ENCODE peak calls at places on chromosome 2, in ten cellular contexts. Y is lower lobe of right lung, U is hepatocyte, F is fibroblast of the aortic adventitia, Q is fibroblast of lung, E is AG09309, K is HCT116, C is A673, P is nephron progenitor cell, N is fibroblast of mammary gland. D is an unnamed sample.

GRCh38 chr2:19895535-19895934 is 6.2 kb downstream of the TTC32 start:
- DNase-seq in Y (no peak), U (no peak), F (no peak), Q (no peak), E (no peak), K (no peak), C (no peak), P (no peak), N (no peak), D (no peak)

GRCh38 chr2:73985318-73986084 is 791 bp downstream of the TET3 start:
- DNase-seq in Y (peak), U (peak), F (no peak), Q (no peak), E (no peak), K (no peak), C (peak), P (peak), N (no peak), D (no peak)

GRCh38 chr2:217835931-217836881 is 166.6 kb downstream of the TNS1 start:
- DNase-seq in Y (peak), U (peak), F (peak), Q (peak), E (peak), K (no peak), C (peak), P (no peak), N (peak), D (no peak)

GRCh38 chr2:114044985-114045384 is 155.1 kb downstream of the ACTR3 start:
- DNase-seq in Y (no peak), U (no peak), F (no peak), Q (no peak), E (no peak), K (no peak), C (no peak), P (no peak), N (no peak), D (no peak)

GRCh38 chr2:49262815-49263560 is 108.7 kb upstream of the FSHR start:
- DNase-seq in Y (no peak), U (no peak), F (no peak), Q (no peak), E (no peak), K (no peak), C (no peak), P (no peak), N (no peak), D (no peak)

GRCh38 chr2:88545118-88545517 is 82.1 kb downstream of the EIF2AK3 start:
- DNase-seq in Y (no peak), U (no peak), F (peak), Q (no peak), E (no peak), K (peak), C (peak), P (no peak), N (peak), D (peak)

GRCh38 chr2:28268386-28268785 is 124.3 kb upstream of the FOSL2 start:
- DNase-seq in Y (no peak), U (no peak), F (no peak), Q (no peak), E (no peak), K (no peak), C (no peak), P (no peak), N (peak), D (no peak)

GRCh38 chr2:222305510-222306392 is 7.0 kb upstream of the PAX3 start:
- DNase-seq in Y (no peak), U (no peak), F (peak), Q (no peak), E (no peak), K (no peak), C (peak), P (peak), N (no peak), D (no peak)

GRCh38 chr2:162711832-162712540 is 126.6 kb downstream of the KCNH7 start:
- DNase-seq in Y (no peak), U (peak), F (no peak), Q (no peak), E (no peak), K (no peak), C (no peak), P (no peak), N (no peak), D (no peak)

GRCh38 chr2:221517362-221518121 is 54.6 kb downstream of the EPHA4 start:
- DNase-seq in Y (peak), U (no peak), F (peak), Q (peak), E (peak), K (peak), C (peak), P (no peak), N (peak), D (no peak)

GRCh38 chr2:109214651-109215371 is 85.8 kb downstream of the SH3RF3 start:
- DNase-seq in Y (no peak), U (no peak), F (no peak), Q (no peak), E (no peak), K (no peak), C (no peak), P (no peak), N (no peak), D (no peak)

GRCh38 chr2:6877402-6878305 is at the start of gene RSAD2:
- DNase-seq in Y (peak), U (peak), F (peak), Q (peak), E (peak), K (no peak), C (peak), P (no peak), N (peak), D (no peak)

GRCh38 chr2:226979004-226979403 is 143.2 kb downstream of the RHBDD1 start:
- DNase-seq in Y (no peak), U (no peak), F (no peak), Q (no peak), E (no peak), K (no peak), C (no peak), P (no peak), N (no peak), D (no peak)
- TF ChIP-seq CTCF in Y (no peak), U (no peak), F (no peak), Q (no peak), E (no peak), K (no peak), C (no peak), P (no peak), N (no peak), D (no peak)

GRCh38 chr2:66573866-66574265 is 138.9 kb downstream of the MEIS1 start:
- DNase-seq in Y (no peak), U (peak), F (peak), Q (peak), E (no peak), K (no peak), C (peak), P (no peak), N (no peak), D (no peak)

GRCh38 chr2:66575625-66576371 is 140.9 kb downstream of the MEIS1 start:
- DNase-seq in Y (peak), U (peak), F (peak), Q (peak), E (no peak), K (no peak), C (peak), P (peak), N (peak), D (no peak)

GRCh38 chr2:66571873-66572272 is 136.9 kb downstream of the MEIS1 start:
- DNase-seq in Y (no peak), U (no peak), F (no peak), Q (peak), E (no peak), K (no peak), C (no peak), P (no peak), N (peak), D (no peak)

GRCh38 chr2:66574701-66575624 is 140.0 kb downstream of the MEIS1 start:
- DNase-seq in Y (no peak), U (peak), F (peak), Q (peak), E (no peak), K (no peak), C (peak), P (peak), N (peak), D (no peak)

DNA sequence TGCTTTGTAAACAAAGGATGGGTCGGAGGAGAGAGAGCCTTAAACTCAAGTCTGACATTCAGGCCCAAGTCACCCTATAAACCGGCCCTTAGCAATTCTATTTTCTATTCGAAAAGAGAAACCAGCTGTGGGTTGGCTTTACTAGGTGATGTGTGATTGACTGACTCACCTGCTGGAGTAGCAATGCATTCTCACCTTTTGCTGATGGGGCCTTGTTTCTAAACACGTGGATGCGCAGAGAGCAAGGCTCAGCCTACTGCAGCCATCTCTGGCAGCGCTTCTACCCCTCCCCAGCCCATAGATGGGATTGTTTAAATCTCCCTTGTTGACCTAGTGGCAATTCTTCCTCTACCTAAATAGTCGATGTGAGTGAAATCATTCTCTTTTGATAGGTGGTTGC is 138.5 kb downstream of the MEIS1 start:
- DNase-seq in Y (no peak), U (peak), F (no peak), Q (no peak), E (no peak), K (no peak), C (no peak), P (no peak), N (no peak), D (no peak)
- TF ChIP-seq CTCF in Y (no peak), U (no peak), F (no peak), Q (no peak), E (no peak), K (no peak), C (no peak), P (no peak), N (no peak), D (no peak)

GRCh38 chr2:241315879-241316700 is at the start of gene SEPTIN2:
- DNase-seq in Y (peak), U (peak), F (peak), Q (peak), E (no peak), K (peak), C (no peak), P (no peak), N (peak), D (no peak)

GRCh38 chr2:241314933-241315182 is 614 bp downstream of the HDLBP start:
- DNase-seq in Y (no peak), U (no peak), F (no peak), Q (no peak), E (no peak), K (no peak), C (no peak), P (no peak), N (no peak), D (no peak)

GRCh38 chr2:241316825-241317224 is 1.1 kb downstream of the SEPTIN2 start:
- DNase-seq in Y (no peak), U (no peak), F (no peak), Q (no peak), E (no peak), K (no peak), C (no peak), P (no peak), N (no peak), D (no peak)

GRCh38 chr2:241314181-241314932 is 1.1 kb downstream of the HDLBP start:
- DNase-seq in Y (no peak), U (no peak), F (peak), Q (peak), E (no peak), K (peak), C (no peak), P (no peak), N (peak), D (no peak)

DNA sequence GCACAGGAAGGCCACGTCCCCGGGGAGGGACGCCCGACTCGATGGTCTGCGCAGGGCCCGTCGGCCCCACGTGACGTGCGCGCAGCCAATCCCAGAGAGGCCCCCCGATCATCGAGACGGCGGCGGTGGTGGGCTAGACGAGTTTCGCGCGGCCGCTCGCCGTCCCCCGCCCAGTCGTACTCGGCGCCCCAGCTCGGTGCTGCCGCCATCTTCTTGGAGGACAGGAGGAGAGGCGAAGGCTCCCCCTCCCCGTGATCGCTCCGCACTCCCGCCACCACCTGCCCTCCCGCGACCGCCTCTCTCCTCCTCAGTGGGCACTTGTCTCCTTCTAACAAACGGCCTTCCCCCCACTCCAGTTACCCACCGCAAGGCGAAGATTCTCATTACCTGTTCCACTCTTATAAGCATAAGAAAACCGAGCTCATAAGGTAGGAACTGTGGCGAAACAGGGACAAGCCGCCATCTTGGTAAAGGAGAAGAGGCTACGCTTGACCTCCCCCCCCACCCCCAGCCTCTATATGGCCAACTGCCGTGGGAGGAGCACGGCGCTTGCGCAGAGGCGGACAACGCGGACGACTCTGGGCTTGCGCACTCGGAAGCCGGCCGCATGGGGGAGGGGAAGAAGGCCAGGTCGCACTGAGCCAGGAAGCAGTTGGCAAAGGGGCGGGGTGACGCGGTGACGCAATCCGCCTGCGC is at the start of gene HDLBP:
- DNase-seq in Y (peak), U (peak), F (peak), Q (peak), E (peak), K (peak), C (peak), P (peak), N (peak), D (peak)
- TF ChIP-seq CTCF in Y (peak), U (peak), F (no peak), Q (no peak), E (peak), K (no peak), C (peak), P (no peak), N (no peak), D (peak)

DNA sequence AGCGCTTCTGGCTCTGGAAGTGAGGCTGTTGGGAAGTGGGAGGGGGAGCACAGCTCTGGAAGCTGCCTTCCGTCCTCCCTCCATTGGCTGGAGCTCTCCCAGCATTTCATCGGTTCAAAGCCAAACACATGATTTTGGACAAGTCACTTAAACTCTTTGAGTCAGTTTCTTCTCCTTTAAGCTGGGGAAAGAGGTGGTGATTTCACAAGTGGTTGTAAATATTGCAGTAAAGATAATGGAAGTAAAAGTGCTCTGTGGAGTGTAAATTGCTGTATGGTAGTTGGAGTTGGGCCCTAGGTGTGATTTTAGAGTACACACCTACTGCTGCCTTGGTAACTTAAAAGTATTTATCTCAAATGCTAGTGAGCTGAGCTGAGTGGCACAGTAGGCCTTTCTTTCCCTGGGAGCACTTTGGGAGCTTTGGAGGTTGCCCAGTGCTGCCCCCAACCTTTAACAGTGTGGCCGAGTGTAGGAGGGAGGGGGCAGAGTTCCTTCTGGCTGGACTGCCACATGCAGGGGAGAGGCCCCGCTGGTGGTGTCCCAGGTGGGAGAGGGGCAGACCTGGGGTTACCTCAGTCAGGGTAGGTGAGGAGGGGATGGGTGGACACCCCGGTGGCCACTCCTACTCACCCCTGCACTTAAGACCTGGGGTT is 54.7 kb downstream of the ASAP2 start:
- DNase-seq in Y (no peak), U (no peak), F (peak), Q (peak), E (no peak), K (no peak), C (no peak), P (no peak), N (peak), D (no peak)
- TF ChIP-seq CTCF in Y (no peak), U (no peak), F (no peak), Q (no peak), E (no peak), K (no peak), C (no peak), P (no peak), N (no peak), D (no peak)

GRCh38 chr2:75484840-75485239 is 75.9 kb downstream of the EVA1A start:
- DNase-seq in Y (no peak), U (no peak), F (no peak), Q (no peak), E (no peak), K (no peak), C (no peak), P (no peak), N (no peak), D (no peak)

GRCh38 chr2:75476778-75477177 is 84.0 kb downstream of the EVA1A start:
- DNase-seq in Y (no peak), U (peak), F (peak), Q (no peak), E (no peak), K (no peak), C (peak), P (no peak), N (peak), D (no peak)

GRCh38 chr2:75483878-75484277 is 76.9 kb downstream of the EVA1A start:
- DNase-seq in Y (no peak), U (no peak), F (no peak), Q (no peak), E (no peak), K (no peak), C (no peak), P (no peak), N (no peak), D (no peak)

GRCh38 chr2:75482398-75482797 is 78.3 kb downstream of the EVA1A start:
- DNase-seq in Y (no peak), U (no peak), F (no peak), Q (no peak), E (no peak), K (no peak), C (no peak), P (no peak), N (no peak), D (no peak)

DNA sequence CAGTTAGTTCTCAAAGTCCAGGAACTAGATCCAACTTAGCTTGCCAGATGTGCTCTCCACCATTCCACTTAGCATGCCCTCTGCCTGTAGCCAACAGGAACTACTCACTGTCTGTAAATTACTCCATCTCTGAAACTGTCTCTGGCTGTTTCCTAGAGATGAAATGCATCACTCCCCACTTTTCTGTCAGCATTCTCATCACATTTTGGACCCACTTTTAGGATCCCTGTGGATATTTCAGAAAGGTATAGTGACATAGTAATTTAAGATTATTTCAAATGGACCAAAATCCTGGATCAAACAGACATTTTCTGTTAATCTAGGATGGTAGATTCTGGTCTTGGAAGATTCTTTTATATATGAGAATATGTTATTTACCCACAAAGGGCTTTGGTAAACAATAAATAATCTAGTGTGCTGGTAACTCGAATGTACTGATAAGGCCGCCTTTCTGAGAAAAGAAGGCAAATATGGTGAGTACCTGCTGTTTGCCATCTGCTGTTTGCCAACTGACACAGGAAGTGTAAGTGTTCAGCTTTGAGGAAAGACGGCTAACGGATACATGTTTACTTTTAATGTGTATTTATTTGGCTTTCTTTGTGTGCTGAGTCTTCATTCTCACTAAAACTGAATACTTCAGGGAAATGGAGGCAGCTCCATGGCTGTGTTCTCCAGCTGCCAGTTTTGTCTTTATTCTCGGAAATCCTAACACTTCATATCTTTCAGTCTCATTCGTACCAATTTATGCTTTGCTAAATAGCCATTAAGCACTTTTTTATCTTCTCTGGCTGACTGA is 79.5 kb downstream of the EVA1A start:
- DNase-seq in Y (no peak), U (peak), F (peak), Q (peak), E (no peak), K (peak), C (peak), P (no peak), N (peak), D (peak)
- TF ChIP-seq CTCF in Y (no peak), U (peak), F (peak), Q (peak), E (peak), K (peak), C (peak), P (no peak), N (peak), D (peak)

GRCh38 chr2:240060977-240061591 is 7.8 kb upstream of the OR6B3 start:
- DNase-seq in Y (no peak), U (peak), F (peak), Q (peak), E (peak), K (peak), C (peak), P (peak), N (peak), D (peak)
- TF ChIP-seq CTCF in Y (peak), U (peak), F (peak), Q (peak), E (peak), K (peak), C (peak), P (peak), N (peak), D (peak)

GRCh38 chr2:197037863-197038398 is 111.4 kb upstream of the PGAP1 start:
- DNase-seq in Y (no peak), U (no peak), F (no peak), Q (no peak), E (no peak), K (no peak), C (no peak), P (no peak), N (peak), D (no peak)
- TF ChIP-seq CTCF in Y (no peak), U (no peak), F (no peak), Q (no peak), E (no peak), K (no peak), C (peak), P (no peak), N (peak), D (no peak)